ENCODE peak calls at places on chromosomes 1 and 21, in four cellular contexts. One of them, this sample, is unnamed. For H3K4me1, the result is how much of the 10 kb centered on the place peaks cover.

GRCh38 chr1:116855788-116856187 is 53.9 kb upstream of the PTGFRN start:
- DNase-seq in IMR-90: peak
- DNase-seq in H9: no peak
- DNase-seq in H1: no peak
- DNase-seq in this sample: no peak

GRCh38 chr1:59290173-59290954 is 6.5 kb upstream of the FGGY start:
- DNase-seq in IMR-90: peak
- DNase-seq in H9: peak
- DNase-seq in H1: peak
- DNase-seq in this sample: peak

GRCh38 chr1:209783338-209783737 is 1.0 kb downstream of the C1orf74 start:
- DNase-seq in IMR-90: no peak
- DNase-seq in H9: no peak
- DNase-seq in H1: no peak
- DNase-seq in this sample: no peak

GRCh38 chr1:5951846-5952410 is 40.3 kb downstream of the NPHP4 start:
- DNase-seq in IMR-90: no peak
- DNase-seq in H9: peak
- DNase-seq in H1: no peak
- DNase-seq in this sample: no peak

GRCh38 chr1:22048351-22049192 is 3.9 kb upstream of the CDC42 start:
- DNase-seq in IMR-90: peak
- DNase-seq in H9: peak
- DNase-seq in H1: no peak
- DNase-seq in this sample: peak

GRCh38 chr1:50060279-50060678 is 36.5 kb upstream of the AGBL4 start:
- DNase-seq in IMR-90: no peak
- DNase-seq in H9: no peak
- DNase-seq in H1: no peak
- DNase-seq in this sample: no peak

GRCh38 chr1:234613992-234614584 is 4.1 kb upstream of the IRF2BP2 start:
- DNase-seq in IMR-90: no peak
- DNase-seq in H9: no peak
- DNase-seq in H1: no peak
- DNase-seq in this sample: no peak

GRCh38 chr1:169288011-169288414 is 79.6 kb downstream of the NME7 start:
- DNase-seq in IMR-90: peak
- DNase-seq in H9: no peak
- DNase-seq in H1: no peak
- DNase-seq in this sample: peak

GRCh38 chr1:205144046-205144720 is 22.4 kb upstream of the RBBP5 start:
- DNase-seq in IMR-90: no peak
- DNase-seq in H9: no peak
- DNase-seq in H1: no peak
- DNase-seq in this sample: no peak

GRCh38 chr1:28273216-28273860 is 14.0 kb downstream of the SESN2 start:
- DNase-seq in IMR-90: peak
- DNase-seq in H9: no peak
- DNase-seq in H1: no peak
- DNase-seq in this sample: no peak

GRCh38 chr21:32389337-32390015 is 3.3 kb downstream of the URB1 start:
- DNase-seq in IMR-90: peak
- DNase-seq in H9: no peak
- DNase-seq in H1: no peak
- DNase-seq in this sample: no peak

GRCh38 chr1:42943166-42943565 is 15.5 kb downstream of the SLC2A1 start:
- DNase-seq in IMR-90: no peak
- DNase-seq in H9: no peak
- DNase-seq in H1: no peak
- DNase-seq in this sample: no peak

GRCh38 chr1:9600861-9601834 is 12.4 kb downstream of the TMEM201 start:
- DNase-seq in IMR-90: no peak
- DNase-seq in H9: no peak
- DNase-seq in H1: no peak
- DNase-seq in this sample: no peak

GRCh38 chr1:15714438-15715136 is 21.5 kb upstream of the SLC25A34 start:
- DNase-seq in IMR-90: peak
- DNase-seq in H9: no peak
- DNase-seq in H1: no peak
- DNase-seq in this sample: no peak

GRCh38 chr1:228906461-228906860 is 171.2 kb downstream of the RHOU start:
- DNase-seq in IMR-90: no peak
- DNase-seq in H9: no peak
- DNase-seq in H1: peak
- DNase-seq in this sample: no peak

GRCh38 chr1:9700340-9700739 is 48.8 kb downstream of the PIK3CD start:
- DNase-seq in IMR-90: peak
- DNase-seq in H9: no peak
- DNase-seq in H1: no peak
- DNase-seq in this sample: no peak

GRCh38 chr1:63728611-63729226 is 45.1 kb upstream of the ROR1 start:
- DNase-seq in IMR-90: no peak
- DNase-seq in H9: peak
- DNase-seq in H1: peak
- DNase-seq in this sample: peak

GRCh38 chr1:209530990-209531389 is 52.5 kb upstream of the CAMK1G start:
- DNase-seq in IMR-90: no peak
- DNase-seq in H9: no peak
- DNase-seq in H1: no peak
- DNase-seq in this sample: no peak

GRCh38 chr1:81407463-81407862 is 393.3 kb upstream of the ADGRL2 start:
- DNase-seq in IMR-90: no peak
- DNase-seq in H9: no peak
- DNase-seq in H1: no peak
- DNase-seq in this sample: no peak
- H4K5ac ChIP-seq in IMR-90: no peak
- H4K5ac ChIP-seq in H9: no peak
- H4K5ac ChIP-seq in H1: no peak
- H4K5ac ChIP-seq in this sample: no peak

GRCh38 chr21:16707274-16707673 is 805.6 kb upstream of the CXADR start:
- DNase-seq in IMR-90: no peak
- DNase-seq in H9: no peak
- DNase-seq in H1: no peak
- DNase-seq in this sample: no peak
- H3K4me1 ChIP-seq in IMR-90: under half
- H3K4me1 ChIP-seq in H9: under half
- H3K4me1 ChIP-seq in H1: under half
- H3K4me1 ChIP-seq in this sample: under half

DNA sequence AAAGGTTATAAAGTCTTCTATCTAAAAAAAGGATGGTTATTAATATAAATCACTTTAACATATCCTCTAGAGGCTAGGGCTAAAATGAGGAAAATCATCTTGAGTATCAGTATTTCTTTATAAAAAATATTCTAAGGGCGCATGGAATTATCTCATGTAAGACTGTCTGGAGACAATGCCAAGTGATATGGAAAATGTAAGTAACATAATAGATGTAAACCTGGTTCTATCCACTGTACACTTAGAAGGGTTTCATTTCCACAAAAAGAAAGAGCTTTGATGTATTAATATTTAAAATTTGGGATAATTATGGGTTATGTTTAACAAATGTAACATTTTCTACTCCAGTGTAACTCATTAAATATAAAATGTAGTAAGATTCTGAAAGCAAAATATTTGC is 95.9 kb upstream of the DPH5 start:
- DNase-seq in IMR-90: no peak
- DNase-seq in H9: no peak
- DNase-seq in H1: no peak
- DNase-seq in this sample: no peak
- H4K5ac ChIP-seq in IMR-90: no peak
- H4K5ac ChIP-seq in H9: no peak
- H4K5ac ChIP-seq in H1: no peak
- H4K5ac ChIP-seq in this sample: no peak

GRCh38 chr1:2320760-2321159 is 70.6 kb downstream of the MORN1 start:
- DNase-seq in IMR-90: no peak
- DNase-seq in H9: no peak
- DNase-seq in H1: no peak
- DNase-seq in this sample: no peak
- H3K4me1 ChIP-seq in IMR-90: under half
- H3K4me1 ChIP-seq in H9: under half
- H3K4me1 ChIP-seq in H1: under half
- H3K4me1 ChIP-seq in this sample: under half

DNA sequence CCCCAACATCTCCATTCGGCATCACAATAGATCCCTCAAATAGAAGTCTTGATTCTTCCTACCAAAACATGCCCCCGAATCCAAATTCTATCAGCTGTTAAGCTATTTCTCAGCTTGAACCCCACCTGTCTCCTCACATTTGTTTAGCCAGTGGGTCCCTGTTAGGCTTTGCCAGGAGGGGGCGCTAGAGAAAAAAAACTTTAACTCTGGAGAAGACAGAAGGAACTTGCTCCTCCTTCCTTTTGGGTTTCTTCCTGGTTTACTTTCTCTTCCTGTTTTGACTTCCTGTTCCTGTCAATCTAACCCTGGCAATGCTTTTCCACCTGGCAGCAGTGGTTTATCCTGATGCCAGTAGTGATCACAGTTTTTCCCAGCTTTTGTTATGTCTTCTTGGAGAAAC is 95.6 kb upstream of the KCNK1 start:
- DNase-seq in IMR-90: no peak
- DNase-seq in H9: peak
- DNase-seq in H1: peak
- DNase-seq in this sample: peak
- H4K5ac ChIP-seq in IMR-90: no peak
- H4K5ac ChIP-seq in H9: no peak
- H4K5ac ChIP-seq in H1: no peak
- H4K5ac ChIP-seq in this sample: peak

GRCh38 chr1:8021676-8022266 is 4.3 kb downstream of the ERRFI1 start:
- DNase-seq in IMR-90: no peak
- DNase-seq in H9: no peak
- DNase-seq in H1: no peak
- DNase-seq in this sample: no peak
- H3K4me1 ChIP-seq in IMR-90: under half
- H3K4me1 ChIP-seq in H9: under half
- H3K4me1 ChIP-seq in H1: under half
- H3K4me1 ChIP-seq in this sample: under half

This sample was measured in mesendoderm.